ENCODE peak calls at places on chromosomes 2 and 18, in eight cellular contexts. I is brain microvascular endothelial cell, N is cardiac muscle cell, M is bronchial epithelial cell, H is coronary artery, R is A549, C is choroid plexus epithelial cell, T is AG04449. S is an unnamed sample.

GRCh38 chr18:55477537-55478300 is 110.3 kb downstream of the TCF4 start:
- DNase-seq in M (peak; percentile 37), I (no peak), R (no peak), N (peak; percentile 67), H (no peak), C (peak; percentile 72), T (no peak), S (no peak)

GRCh38 chr2:3487028-3487425 is 32.3 kb downstream of the ADI1 start:
- DNase-seq in C (no peak), H (no peak), N (no peak), T (no peak), R (no peak), I (no peak), M (no peak), S (peak; percentile 17)

GRCh38 chr2:120672526-120673204 is 63.0 kb upstream of the GLI2 start:
- DNase-seq in M (no peak), T (no peak), H (no peak), R (no peak), I (no peak), C (no peak), N (no peak), S (no peak)

GRCh38 chr2:178506524-178506923 is 26.3 kb downstream of the PLEKHA3 start:
- DNase-seq in T (no peak), C (no peak), H (no peak), M (no peak), R (no peak), N (no peak), I (no peak), S (no peak)

GRCh38 chr18:48868468-48869466 is 82.0 kb downstream of the SMAD7 start:
- DNase-seq in N (no peak), H (no peak), I (no peak), R (no peak), T (no peak), C (peak; percentile 48), M (no peak), S (no peak)

GRCh38 chr2:47771211-47771610 is 11.7 kb upstream of the MSH6 start:
- DNase-seq in I (peak; percentile 99), C (peak; percentile 99), R (no peak), N (peak; percentile 69), H (no peak), T (peak; percentile 80), M (peak; percentile 98), S (no peak)

GRCh38 chr2:40329739-40330047 is 122.2 kb downstream of the SLC8A1 start:
- DNase-seq in H (no peak), T (no peak), M (no peak), C (no peak), I (no peak), R (no peak), N (no peak), S (peak; percentile 81)

GRCh38 chr2:23419171-23420090 is 34.5 kb downstream of the KLHL29 start:
- DNase-seq in H (peak; percentile 66), T (no peak), N (no peak), I (peak; percentile 27), C (no peak), R (no peak), M (no peak), S (peak; percentile 35)

GRCh38 chr2:150109912-150110311 is 377.6 kb downstream of the RND3 start:
- DNase-seq in H (no peak), T (no peak), M (no peak), C (no peak), I (no peak), R (no peak), N (no peak), S (no peak)

GRCh38 chr2:136796339-136796738 is 31.0 kb downstream of the THSD7B start:
- DNase-seq in M (no peak), C (no peak), T (no peak), R (no peak), H (no peak), N (no peak), I (no peak), S (no peak)

GRCh38 chr2:199505755-199506403 is 48.1 kb upstream of the SATB2 start:
- DNase-seq in I (no peak), N (no peak), T (no peak), M (no peak), R (no peak), H (no peak), C (no peak), S (no peak)

GRCh38 chr2:113876503-113877387 is 13.1 kb upstream of the ACTR3 start:
- DNase-seq in H (no peak), T (no peak), N (peak; percentile 33), C (no peak), I (no peak), R (no peak), M (peak; percentile 92), S (no peak)

GRCh38 chr2:55148269-55148668 is 83.8 kb downstream of the CLHC1 start:
- DNase-seq in N (peak; percentile 54), R (no peak), C (peak; percentile 85), I (peak; percentile 33), H (no peak), M (peak; percentile 88), T (peak; percentile 54), S (no peak)

GRCh38 chr2:100822587-100823248 is 2.8 kb downstream of the NPAS2 start:
- DNase-seq in I (no peak), R (no peak), T (no peak), M (peak; percentile 90), N (peak; percentile 74), C (peak; percentile 70), H (no peak), S (no peak)

GRCh38 chr2:100821255-100821912 is 1.4 kb downstream of the NPAS2 start:
- DNase-seq in I (no peak), H (no peak), R (no peak), M (no peak), C (peak; percentile 47), N (peak; percentile 39), T (no peak), S (no peak)

GRCh38 chr2:100820346-100821254 is 661 bp downstream of the NPAS2 start:
- DNase-seq in I (no peak), T (no peak), C (no peak), N (no peak), M (peak; percentile 83), H (no peak), R (no peak), S (no peak)

GRCh38 chr2:100823665-100824438 is 3.9 kb downstream of the NPAS2 start:
- DNase-seq in C (no peak), T (no peak), M (no peak), H (no peak), I (no peak), N (no peak), R (no peak), S (no peak)

DNA sequence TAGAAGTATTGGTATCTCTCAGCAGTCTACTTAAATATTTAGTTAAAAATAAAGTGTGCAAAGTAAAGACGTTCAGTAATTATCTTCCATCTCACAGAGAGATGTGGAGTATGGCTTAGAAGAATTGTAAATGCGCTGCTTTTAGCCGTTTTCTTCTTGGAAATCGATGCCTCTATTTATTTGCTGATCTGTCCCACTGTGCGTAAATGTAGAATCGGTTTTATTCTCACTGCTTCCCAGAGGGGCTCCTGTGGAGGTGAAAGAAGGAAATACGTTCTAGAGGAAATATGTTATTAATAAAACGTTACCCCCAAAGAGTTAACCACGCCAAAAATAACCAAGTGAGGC is 1.9 kb downstream of the NPAS2 start:
- DNase-seq in T (no peak), C (no peak), I (no peak), H (no peak), N (no peak), M (no peak), R (no peak), S (no peak)
- H3K4me3 ChIP-seq in T (no peak overlapping the region), C (peak overlapping the region; percentile 11), I (peak overlapping the region; percentile 89), H (peak overlapping the region; percentile 90), N (no peak overlapping the region), M (no peak overlapping the region), R (peak overlapping the region; percentile 96), S (no peak overlapping the region)

DNA sequence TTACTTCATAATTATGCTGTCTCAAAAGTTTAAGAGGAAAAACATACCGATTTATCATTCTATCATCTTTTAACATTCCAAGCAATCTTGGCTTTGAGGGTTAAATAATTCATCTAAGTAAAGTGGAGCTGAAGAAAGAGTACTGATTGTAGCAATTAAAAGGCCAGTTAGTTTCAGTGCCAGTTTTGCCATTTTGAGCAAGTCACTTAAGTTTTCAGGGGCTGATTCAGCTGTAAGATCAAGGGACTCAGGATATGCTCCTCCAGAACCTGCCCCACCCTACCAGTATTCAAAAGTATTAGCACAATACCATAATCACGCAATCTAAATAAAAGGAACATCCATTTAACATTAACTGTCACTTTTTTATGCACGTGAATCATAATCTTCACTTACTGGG is 1.9 kb downstream of the SS18 start:
- DNase-seq in C (peak; percentile 12), N (peak; percentile 14), H (no peak), T (no peak), I (no peak), R (no peak), M (peak; percentile 12), S (no peak)
- H3K4me3 ChIP-seq in C (peak overlapping the region; percentile 89), N (peak overlapping the region; percentile 81), H (peak overlapping the region; percentile 96), T (peak overlapping the region; percentile 92), I (peak overlapping the region; percentile 92), R (peak overlapping the region; percentile 95), M (peak overlapping the region; percentile 85), S (peak overlapping the region; percentile 77)

DNA sequence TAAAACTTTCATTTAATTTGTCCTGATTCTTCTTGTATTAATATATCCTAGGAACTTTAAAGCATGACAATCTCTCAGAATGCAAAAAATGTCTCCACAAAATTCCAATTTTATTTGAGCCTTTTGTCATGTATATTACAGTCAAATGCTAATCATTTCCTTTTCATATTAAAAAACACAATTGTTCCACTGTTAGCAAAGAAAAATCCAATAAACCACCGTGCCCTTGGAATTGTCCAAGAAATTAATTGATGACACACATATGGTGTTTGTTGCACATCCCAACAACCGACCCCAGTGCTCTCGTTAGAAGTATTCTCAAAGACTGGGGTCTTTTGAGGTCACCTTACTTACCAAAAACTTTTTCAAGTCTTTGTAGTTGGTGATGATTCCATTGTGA is 28.1 kb downstream of the GFPT1 start:
- DNase-seq in M (no peak), N (no peak), C (no peak), R (no peak), T (no peak), H (no peak), I (no peak), S (no peak)
- H3K4me3 ChIP-seq in M (no peak overlapping the region), N (no peak overlapping the region), C (no peak overlapping the region), R (no peak overlapping the region), T (no peak overlapping the region), H (no peak overlapping the region), I (no peak overlapping the region), S (no peak overlapping the region)

DNA sequence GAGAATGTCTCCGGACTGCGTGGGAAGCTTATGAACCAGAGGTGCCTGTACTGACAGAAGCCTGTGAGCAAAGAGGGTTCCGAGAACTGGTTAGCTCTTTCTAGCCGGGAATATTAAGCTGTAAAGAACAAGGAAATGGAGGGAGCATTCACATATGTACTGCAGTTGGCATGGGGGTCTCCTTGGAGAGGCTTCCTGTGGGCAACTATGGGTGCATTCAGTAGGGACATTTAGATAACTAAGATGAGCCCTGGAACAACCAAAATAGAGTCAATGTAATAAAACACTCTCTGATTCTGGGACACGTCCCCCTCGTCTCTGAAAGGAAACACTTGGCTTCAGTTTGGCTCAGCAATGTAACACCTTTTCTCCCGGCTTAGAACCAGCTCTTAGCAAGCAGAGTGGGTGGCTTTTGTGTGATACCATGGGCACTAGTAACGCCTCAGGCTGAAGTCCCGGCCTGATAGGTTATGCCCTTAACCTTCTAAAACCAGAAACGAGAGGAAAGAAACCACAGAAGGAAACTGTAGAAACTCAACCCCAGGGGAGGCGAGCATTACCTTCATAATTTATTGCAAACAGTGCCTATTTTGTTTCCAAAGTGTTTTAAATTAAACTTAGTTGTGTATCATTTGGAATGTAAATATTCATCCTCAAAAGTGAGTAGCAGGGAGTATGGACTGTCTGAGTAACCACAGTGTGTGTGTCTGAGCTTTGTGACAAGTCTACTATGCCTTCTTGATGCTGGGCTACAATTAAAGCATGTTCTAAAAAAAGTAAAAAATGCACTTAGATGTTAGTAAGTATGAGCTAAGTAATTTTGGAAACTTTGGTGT is 48.9 kb upstream of the LPIN2 start:
- DNase-seq in I (no peak), H (no peak), C (no peak), M (no peak), R (no peak), T (no peak), N (no peak), S (no peak)
- H3K4me3 ChIP-seq in I (no peak overlapping the region), H (no peak overlapping the region), C (no peak overlapping the region), M (no peak overlapping the region), R (no peak overlapping the region), T (no peak overlapping the region), N (no peak overlapping the region), S (no peak overlapping the region)